ENCODE peak calls at places on chromosomes 12 and 14, in six cellular contexts. One of them, this sample, is unnamed.

GRCh38 chr12:40946612-40947194 is 241.4 kb upstream of the PDZRN4 start:
- DNase-seq in bronchial epithelial cell: peak; percentile 46
- DNase-seq in Peyer's patch: no peak
- DNase-seq in GM12878: no peak
- DNase-seq in CD4-positive, alpha-beta memory T cell: peak; percentile 12
- DNase-seq in kidney: no peak
- DNase-seq in this sample: no peak

GRCh38 chr14:23877111-23877510 is 76.5 kb upstream of the DHRS4 start:
- DNase-seq in bronchial epithelial cell: no peak
- DNase-seq in Peyer's patch: no peak
- DNase-seq in GM12878: peak; percentile 12
- DNase-seq in CD4-positive, alpha-beta memory T cell: no peak
- DNase-seq in kidney: no peak
- DNase-seq in this sample: no peak

GRCh38 chr12:65840793-65841670 is 16.7 kb downstream of the HMGA2 start:
- DNase-seq in bronchial epithelial cell: no peak
- DNase-seq in Peyer's patch: no peak
- DNase-seq in GM12878: no peak
- DNase-seq in CD4-positive, alpha-beta memory T cell: no peak
- DNase-seq in kidney: no peak
- DNase-seq in this sample: no peak

GRCh38 chr12:38949363-38949762 is 44.0 kb upstream of the CPNE8 start:
- DNase-seq in bronchial epithelial cell: no peak
- DNase-seq in Peyer's patch: no peak
- DNase-seq in GM12878: no peak
- DNase-seq in CD4-positive, alpha-beta memory T cell: no peak
- DNase-seq in kidney: no peak
- DNase-seq in this sample: no peak

GRCh38 chr14:50001999-50002925 is 109.4 kb downstream of the ARF6 start:
- DNase-seq in bronchial epithelial cell: peak; percentile 85
- DNase-seq in Peyer's patch: peak; percentile 71
- DNase-seq in GM12878: peak; percentile 82
- DNase-seq in CD4-positive, alpha-beta memory T cell: peak; percentile 86
- DNase-seq in kidney: peak; percentile 81
- DNase-seq in this sample: no peak

GRCh38 chr14:64756712-64757111 is 52.5 kb downstream of the PLEKHG3 start:
- DNase-seq in bronchial epithelial cell: no peak
- DNase-seq in Peyer's patch: no peak
- DNase-seq in GM12878: no peak
- DNase-seq in CD4-positive, alpha-beta memory T cell: no peak
- DNase-seq in kidney: peak; percentile 52
- DNase-seq in this sample: no peak

GRCh38 chr12:31651893-31652521 is 7.5 kb upstream of the ETFBKMT start:
- DNase-seq in bronchial epithelial cell: no peak
- DNase-seq in Peyer's patch: no peak
- DNase-seq in GM12878: no peak
- DNase-seq in CD4-positive, alpha-beta memory T cell: no peak
- DNase-seq in kidney: no peak
- DNase-seq in this sample: no peak

GRCh38 chr12:54251667-54252284 is 28.1 kb downstream of the CBX5 start:
- DNase-seq in bronchial epithelial cell: peak; percentile 47
- DNase-seq in Peyer's patch: no peak
- DNase-seq in GM12878: no peak
- DNase-seq in CD4-positive, alpha-beta memory T cell: peak; percentile 52
- DNase-seq in kidney: no peak
- DNase-seq in this sample: no peak

GRCh38 chr14:37901978-37902377 is 305.7 kb upstream of the SSTR1 start:
- DNase-seq in bronchial epithelial cell: no peak
- DNase-seq in Peyer's patch: no peak
- DNase-seq in GM12878: no peak
- DNase-seq in CD4-positive, alpha-beta memory T cell: no peak
- DNase-seq in kidney: peak; percentile 29
- DNase-seq in this sample: no peak

GRCh38 chr12:118840399-118840798 is 140.9 kb upstream of the SRRM4 start:
- DNase-seq in bronchial epithelial cell: no peak
- DNase-seq in Peyer's patch: no peak
- DNase-seq in GM12878: no peak
- DNase-seq in CD4-positive, alpha-beta memory T cell: no peak
- DNase-seq in kidney: no peak
- DNase-seq in this sample: no peak

GRCh38 chr12:38823743-38824142 is 81.6 kb downstream of the CPNE8 start:
- DNase-seq in bronchial epithelial cell: peak; percentile 11
- DNase-seq in Peyer's patch: no peak
- DNase-seq in GM12878: no peak
- DNase-seq in CD4-positive, alpha-beta memory T cell: no peak
- DNase-seq in kidney: no peak
- DNase-seq in this sample: no peak

GRCh38 chr12:131124487-131125280 is 171.0 kb downstream of the ADGRD1 start:
- DNase-seq in bronchial epithelial cell: no peak
- DNase-seq in Peyer's patch: no peak
- DNase-seq in GM12878: no peak
- DNase-seq in CD4-positive, alpha-beta memory T cell: no peak
- DNase-seq in kidney: peak; percentile 54
- DNase-seq in this sample: no peak

GRCh38 chr12:71865166-71865713 is 25.7 kb downstream of the TBC1D15 start:
- DNase-seq in bronchial epithelial cell: peak; percentile 76
- DNase-seq in Peyer's patch: no peak
- DNase-seq in GM12878: no peak
- DNase-seq in CD4-positive, alpha-beta memory T cell: no peak
- DNase-seq in kidney: no peak
- DNase-seq in this sample: no peak

GRCh38 chr12:110640275-110641025 is 26.5 kb downstream of the TCTN1 start:
- DNase-seq in bronchial epithelial cell: no peak
- DNase-seq in Peyer's patch: no peak
- DNase-seq in GM12878: no peak
- DNase-seq in CD4-positive, alpha-beta memory T cell: no peak
- DNase-seq in kidney: no peak
- DNase-seq in this sample: no peak

GRCh38 chr12:3772380-3772779 is 19.5 kb upstream of the CRACR2A start:
- DNase-seq in bronchial epithelial cell: peak; percentile 38
- DNase-seq in Peyer's patch: no peak
- DNase-seq in GM12878: no peak
- DNase-seq in CD4-positive, alpha-beta memory T cell: no peak
- DNase-seq in kidney: no peak
- DNase-seq in this sample: no peak

GRCh38 chr14:61240206-61240605 is 40.9 kb downstream of the TMEM30B start:
- DNase-seq in bronchial epithelial cell: no peak
- DNase-seq in Peyer's patch: no peak
- DNase-seq in GM12878: no peak
- DNase-seq in CD4-positive, alpha-beta memory T cell: no peak
- DNase-seq in kidney: no peak
- DNase-seq in this sample: no peak

GRCh38 chr14:96905825-96906224 is 108.6 kb downstream of the VRK1 start:
- DNase-seq in bronchial epithelial cell: peak; percentile 18
- DNase-seq in Peyer's patch: no peak
- DNase-seq in GM12878: no peak
- DNase-seq in CD4-positive, alpha-beta memory T cell: no peak
- DNase-seq in kidney: no peak
- DNase-seq in this sample: no peak

GRCh38 chr12:120668091-120668796 is 18.7 kb upstream of the MLEC start:
- DNase-seq in bronchial epithelial cell: no peak
- DNase-seq in Peyer's patch: no peak
- DNase-seq in GM12878: no peak
- DNase-seq in CD4-positive, alpha-beta memory T cell: no peak
- DNase-seq in kidney: peak; percentile 26
- DNase-seq in this sample: no peak

GRCh38 chr14:29971101-29971500 is 43.5 kb upstream of the PRKD1 start:
- DNase-seq in bronchial epithelial cell: no peak
- DNase-seq in Peyer's patch: no peak
- DNase-seq in GM12878: no peak
- DNase-seq in CD4-positive, alpha-beta memory T cell: no peak
- DNase-seq in kidney: peak; percentile 51
- DNase-seq in this sample: no peak

GRCh38 chr14:67722293-67722692 is 20.6 kb downstream of the RDH12 start:
- DNase-seq in bronchial epithelial cell: no peak
- DNase-seq in Peyer's patch: no peak
- DNase-seq in GM12878: no peak
- DNase-seq in CD4-positive, alpha-beta memory T cell: no peak
- DNase-seq in kidney: peak; percentile 74
- DNase-seq in this sample: no peak

GRCh38 chr12:26271024-26271423 is 75.7 kb downstream of the SSPN start:
- DNase-seq in bronchial epithelial cell: peak; percentile 67
- DNase-seq in Peyer's patch: no peak
- DNase-seq in GM12878: no peak
- DNase-seq in CD4-positive, alpha-beta memory T cell: no peak
- DNase-seq in kidney: no peak
- DNase-seq in this sample: no peak

GRCh38 chr12:8742501-8742900 is 44.7 kb downstream of the RIMKLB start:
- DNase-seq in bronchial epithelial cell: peak; percentile 57
- DNase-seq in Peyer's patch: no peak
- DNase-seq in GM12878: no peak
- DNase-seq in CD4-positive, alpha-beta memory T cell: no peak
- DNase-seq in kidney: no peak
- DNase-seq in this sample: no peak

GRCh38 chr14:37870947-37871346 is 275.5 kb downstream of the TTC6 start:
- DNase-seq in bronchial epithelial cell: peak; percentile 18
- DNase-seq in Peyer's patch: no peak
- DNase-seq in GM12878: no peak
- DNase-seq in CD4-positive, alpha-beta memory T cell: no peak
- DNase-seq in kidney: no peak
- DNase-seq in this sample: no peak

GRCh38 chr14:55129086-55129427 is at the start of gene LGALS3:
- DNase-seq in bronchial epithelial cell: peak; percentile 48
- DNase-seq in Peyer's patch: peak; percentile 49
- DNase-seq in GM12878: no peak
- DNase-seq in CD4-positive, alpha-beta memory T cell: peak; percentile 22
- DNase-seq in kidney: peak; percentile 92
- DNase-seq in this sample: peak; percentile 74

GRCh38 chr12:3728686-3729085 is 24.2 kb downstream of the CRACR2A start:
- DNase-seq in bronchial epithelial cell: no peak
- DNase-seq in Peyer's patch: peak; percentile 20
- DNase-seq in GM12878: no peak
- DNase-seq in CD4-positive, alpha-beta memory T cell: peak; percentile 43
- DNase-seq in kidney: no peak
- DNase-seq in this sample: peak; percentile 36

DNA sequence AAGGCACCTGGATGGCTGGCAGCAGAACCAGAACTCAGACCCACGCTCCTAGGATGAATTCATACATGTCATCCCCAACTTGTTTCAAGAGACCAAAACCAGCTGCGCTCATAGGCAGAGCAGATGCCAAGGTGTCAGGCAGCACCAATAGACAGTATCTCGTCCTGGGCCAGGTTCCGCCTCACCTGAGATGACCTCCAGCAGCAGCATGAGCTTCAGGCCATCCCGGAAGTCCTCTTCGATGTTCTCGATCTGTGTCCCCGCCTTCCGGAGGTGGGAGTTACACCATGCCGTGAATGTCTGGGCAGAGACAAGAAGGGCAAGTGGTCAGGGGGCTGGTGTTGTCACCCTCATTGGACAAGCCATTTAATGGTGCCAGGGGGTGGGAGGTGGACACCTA is 53.7 kb downstream of the ACTN1 start:
- DNase-seq in bronchial epithelial cell: no peak
- DNase-seq in Peyer's patch: no peak
- DNase-seq in GM12878: no peak
- DNase-seq in CD4-positive, alpha-beta memory T cell: no peak
- DNase-seq in kidney: no peak
- DNase-seq in this sample: no peak
- H3K36me3 ChIP-seq in bronchial epithelial cell: peaks cover 36% of the 10 kb centered on the region
- H3K36me3 ChIP-seq in Peyer's patch: no peaks in the 10 kb centered on the region
- H3K36me3 ChIP-seq in GM12878: no peaks in the 10 kb centered on the region
- H3K36me3 ChIP-seq in CD4-positive, alpha-beta memory T cell: no peaks in the 10 kb centered on the region
- H3K36me3 ChIP-seq in kidney: peaks cover 5% of the 10 kb centered on the region
- H3K36me3 ChIP-seq in this sample: peaks cover 10% of the 10 kb centered on the region

DNA sequence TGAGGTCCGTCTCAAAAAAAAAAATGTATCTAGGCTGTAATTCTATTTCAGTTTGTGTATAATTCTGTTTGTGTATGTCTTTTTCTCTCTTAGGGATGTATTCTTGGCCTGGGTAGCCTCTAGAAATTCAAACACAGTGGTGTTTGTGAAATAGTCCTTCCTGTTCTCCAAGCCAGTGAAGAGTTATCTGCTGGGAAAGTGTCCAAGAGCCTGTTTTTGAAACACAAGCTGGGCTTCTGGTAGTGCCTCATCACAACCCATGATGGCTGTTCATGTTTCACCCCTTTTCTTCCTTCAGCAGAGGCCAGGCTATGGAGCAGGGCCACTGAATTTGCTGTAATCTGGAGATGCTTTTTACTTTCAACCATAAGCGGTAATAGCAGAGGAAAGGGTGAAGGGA is 14.7 kb downstream of the METTL3 start:
- DNase-seq in bronchial epithelial cell: no peak
- DNase-seq in Peyer's patch: no peak
- DNase-seq in GM12878: no peak
- DNase-seq in CD4-positive, alpha-beta memory T cell: no peak
- DNase-seq in kidney: no peak
- DNase-seq in this sample: no peak
- H3K36me3 ChIP-seq in bronchial epithelial cell: peaks cover 12% of the 10 kb centered on the region
- H3K36me3 ChIP-seq in Peyer's patch: no peaks in the 10 kb centered on the region
- H3K36me3 ChIP-seq in GM12878: peaks cover 8% of the 10 kb centered on the region
- H3K36me3 ChIP-seq in CD4-positive, alpha-beta memory T cell: peaks cover 62% of the 10 kb centered on the region
- H3K36me3 ChIP-seq in kidney: peaks cover 56% of the 10 kb centered on the region
- H3K36me3 ChIP-seq in this sample: peaks cover 49% of the 10 kb centered on the region

DNA sequence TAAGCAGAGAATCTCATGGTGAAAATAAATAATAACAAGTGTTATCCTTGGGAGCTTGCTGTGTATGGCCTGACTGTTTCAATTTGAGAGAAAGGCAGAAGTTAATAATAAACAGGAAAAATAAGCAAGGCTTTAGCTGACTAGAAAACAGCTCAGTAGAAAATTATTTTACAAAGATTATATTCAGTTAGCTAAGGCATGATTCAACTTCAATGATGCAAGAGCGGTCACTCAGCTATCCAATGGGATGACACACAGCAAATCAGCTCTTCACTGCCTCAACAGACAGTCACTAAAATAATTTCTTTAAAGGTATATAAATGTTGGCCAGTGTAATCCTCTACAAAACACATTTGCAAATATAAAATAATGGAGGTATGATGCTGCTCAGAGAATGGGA is 18.6 kb downstream of the GSTZ1 start:
- DNase-seq in bronchial epithelial cell: peak; percentile 66
- DNase-seq in Peyer's patch: no peak
- DNase-seq in GM12878: no peak
- DNase-seq in CD4-positive, alpha-beta memory T cell: no peak
- DNase-seq in kidney: no peak
- DNase-seq in this sample: no peak
- H3K36me3 ChIP-seq in bronchial epithelial cell: peaks cover 4% of the 10 kb centered on the region
- H3K36me3 ChIP-seq in Peyer's patch: no peaks in the 10 kb centered on the region
- H3K36me3 ChIP-seq in GM12878: peaks cover 16% of the 10 kb centered on the region
- H3K36me3 ChIP-seq in CD4-positive, alpha-beta memory T cell: peaks cover 6% of the 10 kb centered on the region
- H3K36me3 ChIP-seq in kidney: peaks cover 12% of the 10 kb centered on the region
- H3K36me3 ChIP-seq in this sample: peaks cover 18% of the 10 kb centered on the region

GRCh38 chr12:124809391-124809790 is 54.3 kb downstream of the SCARB1 start:
- DNase-seq in bronchial epithelial cell: no peak
- DNase-seq in Peyer's patch: no peak
- DNase-seq in GM12878: no peak
- DNase-seq in CD4-positive, alpha-beta memory T cell: no peak
- DNase-seq in kidney: no peak
- DNase-seq in this sample: no peak
- H3K36me3 ChIP-seq in bronchial epithelial cell: peaks cover 17% of the 10 kb centered on the region
- H3K36me3 ChIP-seq in Peyer's patch: no peaks in the 10 kb centered on the region
- H3K36me3 ChIP-seq in GM12878: peaks cover 50% of the 10 kb centered on the region
- H3K36me3 ChIP-seq in CD4-positive, alpha-beta memory T cell: no peaks in the 10 kb centered on the region
- H3K36me3 ChIP-seq in kidney: no peaks in the 10 kb centered on the region
- H3K36me3 ChIP-seq in this sample: no peaks in the 10 kb centered on the region

GRCh38 chr12:103802586-103802886 is 38.5 kb downstream of the NT5DC3 start:
- DNase-seq in bronchial epithelial cell: no peak
- DNase-seq in Peyer's patch: no peak
- DNase-seq in GM12878: no peak
- DNase-seq in CD4-positive, alpha-beta memory T cell: no peak
- DNase-seq in kidney: no peak
- DNase-seq in this sample: no peak
- H3K36me3 ChIP-seq in bronchial epithelial cell: no peaks in the 10 kb centered on the region
- H3K36me3 ChIP-seq in Peyer's patch: no peaks in the 10 kb centered on the region
- H3K36me3 ChIP-seq in GM12878: peaks cover 1% of the 10 kb centered on the region
- H3K36me3 ChIP-seq in CD4-positive, alpha-beta memory T cell: no peaks in the 10 kb centered on the region
- H3K36me3 ChIP-seq in kidney: peaks cover 5% of the 10 kb centered on the region
- H3K36me3 ChIP-seq in this sample: no peaks in the 10 kb centered on the region